ENCODE peak calls at places on chromosomes 2 and 18, in five cellular contexts. B, Q, I, T and L are unnamed samples.

GRCh38 chr18:4125246-4125938 is 329.7 kb downstream of the DLGAP1 start:
- DNase-seq in Q (no peak), T (no peak), I (no peak), B (no peak), L (no peak)

GRCh38 chr2:43105586-43106562 is 120.5 kb downstream of the ZFP36L2 start:
- DNase-seq in B (no peak), T (peak; percentile 73), I (peak; percentile 77), Q (peak; percentile 73), L (no peak)

GRCh38 chr2:112794841-112795240 is 10.5 kb upstream of the IL1A start:
- DNase-seq in Q (no peak), I (no peak), T (no peak), B (no peak), L (no peak)

GRCh38 chr18:46374850-46375249 is 270.7 kb downstream of the HAUS1 start:
- DNase-seq in T (no peak), Q (no peak), I (no peak), B (no peak), L (peak; percentile 13)

GRCh38 chr2:107721178-107721577 is 105.5 kb upstream of the RGPD4 start:
- DNase-seq in B (no peak), I (no peak), Q (no peak), T (no peak), L (no peak)

GRCh38 chr2:225318440-225318839 is 81.1 kb upstream of the NYAP2 start:
- DNase-seq in I (no peak), Q (no peak), T (no peak), B (no peak), L (no peak)

GRCh38 chr2:190603374-190603773 is 45.5 kb upstream of the NAB1 start:
- DNase-seq in I (no peak), Q (no peak), B (no peak), T (no peak), L (no peak)

GRCh38 chr2:202494300-202494699 is 118.2 kb downstream of the BMPR2 start:
- DNase-seq in Q (no peak), I (no peak), T (peak; percentile 96), B (no peak), L (no peak)

GRCh38 chr2:217650716-217651360 is 352.0 kb downstream of the TNS1 start:
- DNase-seq in T (peak; percentile 66), I (peak; percentile 64), B (no peak), Q (peak; percentile 69), L (peak; percentile 46)

GRCh38 chr2:204027105-204027504 is 90.5 kb downstream of the ICOS start:
- DNase-seq in T (peak; percentile 13), Q (peak; percentile 19), I (peak; percentile 42), B (no peak), L (no peak)

GRCh38 chr18:9335255-9336045 is 877 bp downstream of the TWSG1 start:
- DNase-seq in Q (no peak), I (no peak), B (no peak), T (peak; percentile 29), L (no peak)

GRCh38 chr2:114550364-114550763 is 107.9 kb downstream of the DPP10 start:
- DNase-seq in B (no peak), Q (no peak), T (no peak), I (no peak), L (no peak)

GRCh38 chr2:217789003-217789735 is 213.6 kb downstream of the TNS1 start:
- DNase-seq in B (peak; percentile 82), Q (peak; percentile 78), I (peak; percentile 84), T (peak; percentile 64), L (peak; percentile 92)

GRCh38 chr2:226211439-226211838 is 588.2 kb downstream of the IRS1 start:
- DNase-seq in B (no peak), I (no peak), T (peak; percentile 63), Q (no peak), L (no peak)

GRCh38 chr2:100293341-100294161 is 28.8 kb downstream of the LONRF2 start:
- DNase-seq in B (no peak), Q (no peak), T (peak; percentile 31), I (no peak), L (no peak)

GRCh38 chr2:40867829-40868228 is 415.9 kb upstream of the SLC8A1 start:
- DNase-seq in Q (no peak), I (no peak), T (no peak), B (no peak), L (no peak)

GRCh38 chr2:190637331-190637734 is 11.6 kb upstream of the NAB1 start:
- DNase-seq in I (no peak), B (no peak), Q (no peak), T (peak; percentile 66), L (no peak)

DNA sequence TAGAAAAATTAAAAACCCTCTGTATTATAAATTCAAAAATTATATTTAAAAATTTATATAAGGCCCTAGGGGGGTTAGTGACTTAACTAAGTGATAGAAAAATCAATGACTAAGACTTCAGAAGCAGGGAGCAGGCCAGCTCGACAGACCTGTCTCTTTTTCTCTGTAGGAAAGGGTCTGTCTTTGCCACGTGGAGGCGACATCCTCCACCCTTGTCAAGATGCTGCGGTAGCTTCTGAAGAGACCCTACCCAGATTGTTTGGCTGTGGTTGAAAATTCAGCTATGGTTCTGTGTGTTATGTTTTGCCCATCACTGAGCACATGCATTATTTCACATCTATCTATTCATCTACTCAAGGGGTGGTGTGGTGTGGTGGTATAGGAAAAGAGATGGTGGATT is 8.2 kb upstream of the SLC4A3 start:
- DNase-seq in B (no peak), I (no peak), Q (no peak), T (no peak), L (no peak)
- TF ChIP-seq CTCF in B (no peak), I (no peak), Q (no peak), T (no peak), L (peak; percentile 31)

DNA sequence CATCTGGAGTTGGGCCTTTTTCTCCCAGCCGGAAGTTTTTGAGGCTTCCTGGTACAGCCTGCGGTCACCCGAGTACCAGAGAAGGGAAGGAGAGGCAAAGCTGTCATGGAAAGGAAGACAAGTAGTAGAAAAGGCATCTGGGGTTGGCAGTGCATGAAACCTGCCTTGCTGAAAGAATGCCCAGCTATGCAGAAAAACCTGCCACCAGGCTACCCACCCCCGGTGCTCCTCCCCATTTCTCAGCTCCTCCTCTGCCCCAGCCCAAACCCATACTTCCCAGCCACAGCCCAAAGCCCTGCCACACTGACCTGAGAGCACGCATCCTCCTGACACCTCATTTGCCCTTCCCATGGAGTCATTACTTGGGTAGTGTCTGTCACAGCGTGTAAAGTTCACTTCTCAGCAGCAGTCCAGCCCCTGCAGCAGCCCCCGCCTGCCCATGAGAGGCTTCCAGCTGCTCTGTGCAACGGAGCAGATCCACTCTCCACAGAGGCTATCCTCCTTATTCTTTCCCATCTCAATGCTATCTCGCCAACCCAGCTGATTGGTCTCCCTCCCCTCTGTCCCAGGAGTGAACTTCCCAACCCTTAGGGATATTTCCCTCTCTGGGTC is 40.4 kb upstream of the MAL start:
- DNase-seq in B (no peak), T (no peak), I (no peak), Q (no peak), L (no peak)
- TF ChIP-seq CTCF in B (no peak), T (no peak), I (no peak), Q (no peak), L (no peak)

GRCh38 chr2:172397136-172397825 is 30.1 kb upstream of the ITGA6 start:
- DNase-seq in B (no peak), I (no peak), T (no peak), Q (no peak), L (no peak)
- TF ChIP-seq CTCF in B (no peak), I (no peak), T (no peak), Q (no peak), L (no peak)

GRCh38 chr2:162932416-162932815 is 93.8 kb upstream of the KCNH7 start:
- DNase-seq in Q (no peak), I (no peak), B (no peak), T (no peak), L (no peak)

GRCh38 chr2:162934191-162934590 is 95.6 kb upstream of the KCNH7 start:
- DNase-seq in T (no peak), I (no peak), Q (no peak), B (no peak), L (no peak)

DNA sequence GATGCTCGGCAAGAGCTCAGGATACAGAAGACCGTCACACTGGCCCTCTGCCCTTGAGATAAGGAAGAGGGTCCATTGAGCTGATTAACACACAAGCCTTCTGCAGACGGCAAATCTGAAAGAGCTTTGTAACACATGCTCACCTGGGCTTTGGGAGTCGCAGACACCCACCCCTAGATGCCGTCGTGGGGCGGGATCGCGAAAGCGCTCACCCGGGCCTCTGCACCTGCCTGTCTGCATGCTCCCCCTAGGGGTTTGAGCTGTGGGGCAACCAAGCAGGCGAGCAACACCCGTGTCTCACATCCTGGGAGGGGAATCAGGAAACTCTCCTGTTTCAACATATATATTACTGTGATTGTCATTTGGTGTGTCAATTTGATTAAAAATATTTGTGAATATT is 99.8 kb upstream of the KCNH7 start:
- DNase-seq in B (no peak), I (no peak), T (no peak), Q (no peak), L (no peak)
- TF ChIP-seq CTCF in B (no peak), I (no peak), T (no peak), Q (no peak), L (peak; percentile 15)

DNA sequence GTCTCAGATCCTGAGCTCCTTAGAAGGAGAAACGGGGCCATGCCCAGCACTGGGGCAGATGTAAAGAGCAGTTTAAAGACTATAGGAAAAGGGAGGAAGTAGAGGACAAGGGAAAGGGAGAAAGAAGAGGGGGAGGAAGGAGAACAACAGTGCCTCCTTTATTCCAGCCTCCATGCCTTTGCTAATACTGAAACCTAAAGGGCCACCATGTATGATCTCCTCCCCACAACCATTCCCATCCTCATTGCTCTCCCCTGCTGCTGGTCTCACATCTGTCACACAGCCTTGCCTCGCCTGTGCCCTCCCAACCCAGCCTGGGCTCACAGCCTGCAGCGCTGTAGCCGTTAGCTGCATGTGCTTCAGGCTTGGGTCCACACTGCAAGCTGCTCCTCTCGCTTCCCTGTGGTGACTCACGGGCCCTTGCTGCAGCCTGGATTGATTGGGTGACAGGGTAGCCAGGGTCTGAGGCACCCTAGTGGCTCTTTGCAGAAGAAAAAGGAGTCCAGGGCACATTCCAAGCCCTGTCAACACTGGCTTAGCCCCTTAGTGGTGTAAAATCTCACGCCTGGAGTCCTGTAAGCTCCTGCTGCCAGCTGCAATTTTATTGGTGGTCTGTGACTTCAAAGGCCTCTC is 281.9 kb downstream of the SRBD1 start:
- DNase-seq in I (no peak), Q (no peak), T (peak; percentile 45), B (no peak), L (no peak)
- TF ChIP-seq CTCF in I (no peak), Q (no peak), T (no peak), B (no peak), L (no peak)

DNA sequence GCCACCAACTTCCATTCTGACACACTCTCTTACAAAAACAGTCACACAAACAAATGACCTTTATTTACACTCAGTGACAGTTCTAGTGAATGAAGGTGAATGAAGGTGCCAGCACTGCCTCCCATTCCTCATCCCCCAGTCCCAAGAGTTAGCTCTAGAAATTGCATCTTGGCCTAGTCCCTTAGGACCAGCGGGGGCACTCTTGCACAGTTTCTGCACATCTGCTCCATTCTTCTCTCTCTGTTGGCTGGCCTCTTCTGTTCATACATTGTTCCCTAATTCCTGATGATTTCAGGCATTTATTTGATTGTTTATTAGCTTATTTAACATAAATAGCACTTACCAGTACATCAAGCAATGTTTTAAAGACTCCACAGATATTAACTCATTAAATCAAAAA is 30.9 kb downstream of the GAREM1 start:
- DNase-seq in T (no peak), I (no peak), B (no peak), Q (no peak), L (no peak)
- TF ChIP-seq CTCF in T (peak; percentile 14), I (no peak), B (no peak), Q (no peak), L (peak; percentile 39)